ENCODE peak calls at places on chromosomes 4 and X, in five cellular contexts. J is Peyer's patch, D is ascending aorta, A is lower leg skin, C is left lung. M is an unnamed sample.

GRCh38 chr4:76809594-76810305 is 88.2 kb downstream of the SOWAHB start:
- DNase-seq in J (peak), D (no peak), A (no peak), C (no peak), M (no peak)

GRCh38 chrX:13952581-13952980 is 77.1 kb downstream of the GEMIN8 start:
- DNase-seq in J (no peak), D (no peak), A (no peak), C (no peak), M (no peak)

GRCh38 chr4:82799006-82799881 is 648 bp upstream of the SCD5 start:
- DNase-seq in J (no peak), D (no peak), A (no peak), C (no peak), M (no peak)

GRCh38 chrX:64230123-64230970 is at the start of gene ASB12:
- DNase-seq in J (no peak), D (no peak), A (no peak), C (no peak), M (no peak)

GRCh38 chr4:99321241-99322191 is at the start of gene ADH1B:
- DNase-seq in J (no peak), D (no peak), A (no peak), C (no peak), M (no peak)

GRCh38 chr4:72529144-72529822 is 39.7 kb downstream of the ADAMTS3 start:
- DNase-seq in J (no peak), D (no peak), A (no peak), C (no peak), M (no peak)

GRCh38 chr4:69836321-69836720 is 23.6 kb downstream of the SULT1E1 start:
- DNase-seq in J (no peak), D (no peak), A (no peak), C (no peak), M (no peak)

GRCh38 chrX:140050906-140051305 is 85.6 kb upstream of the CXorf66 start:
- DNase-seq in J (no peak), D (no peak), A (no peak), C (no peak), M (no peak)

GRCh38 chr4:88138561-88138960 is 19.9 kb downstream of the ABCG2 start:
- DNase-seq in J (no peak), D (no peak), A (no peak), C (no peak), M (no peak)

GRCh38 chr4:173943547-173943946 is 339.9 kb downstream of the FBXO8 start:
- DNase-seq in J (no peak), D (no peak), A (no peak), C (no peak), M (no peak)

GRCh38 chr4:186570193-186570996 is 15.0 kb upstream of the MTNR1A start:
- DNase-seq in J (no peak), D (no peak), A (no peak), C (no peak), M (no peak)

GRCh38 chr4:67106846-67107467 is 438.3 kb downstream of the CENPC start:
- DNase-seq in J (no peak), D (no peak), A (peak), C (no peak), M (no peak)

GRCh38 chr4:158768577-158769174 is at the start of gene FNIP2:
- DNase-seq in J (peak), D (peak), A (peak), C (peak), M (peak)

GRCh38 chr4:128601992-128602695 is 207.4 kb upstream of the JADE1 start:
- DNase-seq in J (no peak), D (no peak), A (no peak), C (no peak), M (no peak)

GRCh38 chr4:184080674-184081073 is 137.0 kb downstream of the ENPP6 start:
- DNase-seq in J (no peak), D (no peak), A (no peak), C (no peak), M (no peak)

GRCh38 chr4:172686021-172686420 is 482.6 kb upstream of the GALNT7 start:
- DNase-seq in J (no peak), D (no peak), A (no peak), C (no peak), M (no peak)

GRCh38 chrX:154116514-154116913 is 19.0 kb upstream of the MECP2 start:
- DNase-seq in J (no peak), D (no peak), A (no peak), C (no peak), M (no peak)

GRCh38 chrX:87663421-87663820 is 145.8 kb downstream of the KLHL4 start:
- DNase-seq in J (no peak), D (no peak), A (no peak), C (no peak), M (no peak)

GRCh38 chrX:152601848-152602616 is 35.7 kb upstream of the GABRQ start:
- DNase-seq in J (no peak), D (no peak), A (no peak), C (no peak), M (no peak)

GRCh38 chr4:123229326-123229725 is 167.3 kb upstream of the SPRY1 start:
- DNase-seq in J (no peak), D (no peak), A (no peak), C (no peak), M (no peak)

GRCh38 chr4:134470544-134470943 is 269.0 kb upstream of the PABPC4L start:
- DNase-seq in J (no peak), D (no peak), A (no peak), C (no peak), M (no peak)

GRCh38 chr4:79223993-79224776 is 101.7 kb downstream of the NAA11 start:
- DNase-seq in J (no peak), D (no peak), A (no peak), C (no peak), M (no peak)

GRCh38 chr4:128468485-128468989 is 180.9 kb upstream of the PGRMC2 start:
- DNase-seq in J (peak), D (peak), A (peak), C (no peak), M (no peak)

GRCh38 chrX:15430584-15430983 is 46.4 kb upstream of the VEGFD start:
- DNase-seq in J (no peak), D (no peak), A (no peak), C (no peak), M (no peak)

GRCh38 chrX:14932136-14932535 is 58.9 kb downstream of the MOSPD2 start:
- DNase-seq in J (no peak), D (no peak), A (no peak), C (no peak), M (no peak)

GRCh38 chrX:8960809-8961413 is 73.0 kb downstream of the FAM9B start:
- DNase-seq in J (no peak), D (no peak), A (peak), C (no peak), M (no peak)

GRCh38 chrX:23764585-23764984 is 18.4 kb upstream of the SAT1 start:
- DNase-seq in J (no peak), D (no peak), A (no peak), C (no peak), M (no peak)